ENCODE peak calls at places on chromosomes 7 and 10, in six cellular contexts. T, O, F, Q, V and K are unnamed samples.

GRCh38 chr7:10939237-10939910 is 34.3 kb upstream of the PHF14 start:
- DNase-seq in F (no peak), O (no peak), Q (no peak), T (peak; percentile 10), V (peak; percentile 7), K (no peak)

GRCh38 chr7:69814421-69814962 is 216.2 kb downstream of the AUTS2 start:
- DNase-seq in T (peak; percentile 47), O (peak; percentile 8), V (no peak), Q (peak; percentile 68), F (peak; percentile 82), K (no peak)

GRCh38 chr10:65319493-65319892 is 1606.3 kb upstream of the LRRTM3 start:
- DNase-seq in V (no peak), Q (no peak), F (no peak), T (no peak), O (no peak), K (no peak)

GRCh38 chr7:98107313-98107691 is 640 bp downstream of the LMTK2 start:
- DNase-seq in Q (peak; percentile 38), F (no peak), V (peak; percentile 11), T (peak; percentile 12), O (no peak), K (peak; percentile 22)

GRCh38 chr7:89887489-89887888 is 266.8 kb upstream of the STEAP1 start:
- DNase-seq in V (no peak), F (no peak), T (no peak), O (no peak), Q (no peak), K (no peak)

GRCh38 chr10:89915970-89916369 is 214.6 kb downstream of the KIF20B start:
- DNase-seq in Q (no peak), F (no peak), T (no peak), O (no peak), V (no peak), K (no peak)

GRCh38 chr7:73725703-73726466 is 6.4 kb upstream of the STX1A start:
- DNase-seq in O (no peak), F (peak; percentile 37), V (peak; percentile 66), T (peak; percentile 73), Q (peak; percentile 95), K (peak; percentile 84)

GRCh38 chr10:15084502-15084922 is 4.1 kb downstream of the ACBD7 start:
- DNase-seq in F (peak; percentile 99), T (peak; percentile 98), V (peak; percentile 92), O (peak; percentile 92), Q (peak; percentile 90), K (peak; percentile 90)

GRCh38 chr7:151954866-151955820 is 1.1 kb upstream of the GALNTL5 start:
- DNase-seq in Q (peak; percentile 48), V (no peak), F (no peak), O (no peak), T (peak; percentile 58), K (no peak)

GRCh38 chr7:157500171-157500960 is 163.6 kb downstream of the DNAJB6 start:
- DNase-seq in O (no peak), Q (no peak), T (no peak), F (no peak), V (no peak), K (no peak)

GRCh38 chr10:42640610-42641229 is 2.4 kb upstream of the ZNF33B start:
- DNase-seq in F (no peak), Q (no peak), V (peak; percentile 97), T (no peak), O (no peak), K (peak; percentile 99)

GRCh38 chr7:42017356-42017986 is 219.5 kb downstream of the GLI3 start:
- DNase-seq in F (no peak), Q (no peak), T (no peak), V (no peak), O (no peak), K (no peak)

GRCh38 chr10:107498983-107499382 is 334.5 kb upstream of the SORCS1 start:
- DNase-seq in O (no peak), Q (no peak), T (peak; percentile 6), V (no peak), F (no peak), K (no peak)

GRCh38 chr7:101673951-101674350 is 44.9 kb upstream of the MYL10 start:
- DNase-seq in F (no peak), T (no peak), V (peak; percentile 60), Q (no peak), O (no peak), K (peak; percentile 79)

GRCh38 chr7:107528461-107528860 is 35.3 kb downstream of the COG5 start:
- DNase-seq in V (peak; percentile 64), O (peak; percentile 28), F (peak; percentile 78), Q (no peak), T (peak; percentile 33), K (peak; percentile 69)

GRCh38 chr10:72334196-72334831 is 20.4 kb downstream of the DNAJB12 start:
- DNase-seq in T (peak; percentile 93), Q (peak; percentile 75), V (no peak), O (no peak), F (peak; percentile 81), K (no peak)

GRCh38 chr10:104638861-104639594 is 2.1 kb upstream of the SORCS3 start:
- DNase-seq in V (no peak), T (no peak), O (no peak), F (no peak), Q (peak; percentile 27), K (peak; percentile 5)

GRCh38 chr10:112374724-112375541 is 1.0 kb downstream of the ACSL5 start:
- DNase-seq in F (no peak), T (peak; percentile 32), Q (no peak), O (no peak), V (no peak), K (no peak)

GRCh38 chr7:73437091-73437490 is 3.5 kb downstream of the FZD9 start:
- DNase-seq in V (no peak), O (no peak), F (no peak), T (no peak), Q (no peak), K (no peak)

GRCh38 chr7:149878523-149878921 is 4.8 kb downstream of the ATP6V0E2 start:
- DNase-seq in Q (no peak), O (no peak), F (no peak), T (no peak), V (no peak), K (no peak)
- H3K4me3 ChIP-seq in Q (no peak overlapping the region), O (no peak overlapping the region), F (no peak overlapping the region), T (no peak overlapping the region), V (no peak overlapping the region), K (no peak overlapping the region)

DNA sequence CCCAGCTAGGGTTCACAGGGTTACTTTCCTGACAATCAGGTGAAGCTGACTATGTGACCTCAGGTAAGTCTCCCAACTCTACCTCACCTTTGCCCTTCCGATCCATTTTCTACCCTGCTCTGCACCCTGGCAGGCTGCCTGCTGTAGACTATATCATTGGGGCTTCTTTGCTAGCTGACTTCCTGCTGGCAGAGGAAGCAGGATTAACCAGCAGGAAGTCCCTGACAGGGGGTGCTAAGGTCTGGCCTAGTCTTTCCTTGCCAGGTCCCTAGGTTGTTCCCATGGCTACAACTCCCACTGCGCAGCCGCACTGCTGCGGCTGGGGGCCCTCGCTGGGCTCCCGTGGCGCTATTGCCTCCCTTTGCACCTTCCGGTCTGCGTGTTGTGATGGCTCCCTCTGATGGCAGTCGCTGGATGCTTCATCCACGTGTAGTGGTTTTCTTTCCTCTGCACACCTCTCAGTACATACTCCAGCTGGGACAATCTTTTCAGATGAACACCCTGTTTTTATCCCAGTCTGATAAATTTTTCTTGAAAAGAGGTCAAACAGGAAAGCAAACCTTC is 365.9 kb downstream of the REEP3 start:
- DNase-seq in O (no peak), T (no peak), Q (peak; percentile 70), V (no peak), F (no peak), K (no peak)
- TF ChIP-seq CTCF in O (no peak), T (peak; percentile 7), Q (no peak), V (no peak), F (no peak), K (no peak)

GRCh38 chr10:122957474-122957873 is 3.4 kb upstream of the C10orf88 start:
- DNase-seq in T (no peak), Q (no peak), V (peak; percentile 98), O (no peak), F (peak; percentile 6), K (peak; percentile 71)

GRCh38 chr10:122955892-122956291 is 1.9 kb upstream of the C10orf88 start:
- DNase-seq in F (no peak), Q (no peak), O (no peak), V (no peak), T (no peak), K (no peak)

GRCh38 chr10:122949296-122949695 is 4.7 kb downstream of the C10orf88 start:
- DNase-seq in O (no peak), T (no peak), F (no peak), V (peak; percentile 55), Q (no peak), K (peak; percentile 40)

GRCh38 chr10:122953827-122954730 is at the start of gene C10orf88:
- DNase-seq in F (peak; percentile 98), O (peak; percentile 94), V (peak; percentile 96), Q (peak; percentile 98), T (peak; percentile 100), K (peak; percentile 99)

GRCh38 chr10:122954731-122955050 is 664 bp upstream of the C10orf88 start:
- DNase-seq in F (no peak), T (no peak), V (no peak), O (no peak), Q (no peak), K (no peak)
- H3K4me3 ChIP-seq in F (peak overlapping the region; percentile 4), T (peak overlapping the region; percentile 91), V (peak overlapping the region; percentile 75), O (peak overlapping the region; percentile 96), Q (peak overlapping the region; percentile 91), K (peak overlapping the region; percentile 73)

GRCh38 chr7:120472892-120473291 is 199.9 kb downstream of the KCND2 start:
- DNase-seq in Q (no peak), T (no peak), O (no peak), V (no peak), F (no peak), K (no peak)

GRCh38 chr7:120475994-120476393 is 203.0 kb downstream of the KCND2 start:
- DNase-seq in V (no peak), T (no peak), O (no peak), Q (no peak), F (no peak), K (no peak)

GRCh38 chr7:120473352-120473751 is 200.4 kb downstream of the KCND2 start:
- DNase-seq in V (no peak), O (no peak), F (no peak), Q (no peak), T (no peak), K (no peak)
- TF ChIP-seq CTCF in V (no peak), O (no peak), F (no peak), Q (no peak), T (no peak), K (no peak)

DNA sequence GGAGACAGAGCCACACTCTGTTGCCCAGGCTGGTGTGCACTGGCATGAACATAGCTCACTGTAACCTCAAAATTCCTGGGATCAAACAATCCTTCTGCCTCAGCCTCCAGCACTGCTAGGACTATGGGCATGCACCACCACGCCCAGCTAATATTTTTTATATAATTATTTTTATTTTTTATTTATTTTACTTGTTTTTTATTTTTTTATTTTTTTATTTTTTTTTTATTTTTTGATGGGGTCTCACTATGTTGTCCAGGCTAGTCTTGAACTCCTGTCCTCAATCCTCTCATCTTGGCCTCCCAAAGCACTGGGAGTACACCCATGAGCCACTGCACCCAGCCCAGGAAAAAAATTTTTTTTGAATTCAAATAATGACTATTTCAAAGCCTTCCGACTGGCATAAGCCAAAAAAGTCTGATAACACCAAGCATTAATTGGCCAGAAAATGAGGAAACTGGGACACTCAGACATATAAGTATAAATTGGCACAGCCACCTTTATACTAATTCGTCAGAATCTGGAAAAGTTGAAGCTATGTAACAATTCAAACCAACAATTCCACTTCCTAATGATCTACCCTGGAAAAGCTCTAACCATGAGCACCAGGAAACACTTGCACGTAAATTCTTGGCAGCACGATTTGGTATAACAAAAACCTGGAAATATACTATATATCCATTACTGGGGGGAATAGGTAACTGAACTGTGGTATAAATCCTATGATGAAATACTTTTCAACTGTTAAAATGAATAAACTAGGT is 6.3 kb downstream of the ZC3HAV1 start:
- DNase-seq in T (no peak), V (no peak), Q (no peak), F (no peak), O (no peak), K (no peak)
- H3K4me3 ChIP-seq in T (no peak overlapping the region), V (no peak overlapping the region), Q (no peak overlapping the region), F (no peak overlapping the region), O (no peak overlapping the region), K (no peak overlapping the region)